ENCODE peak calls at places on chromosomes 3 and 15, in five cellular contexts. One of them, this sample, is unnamed.

GRCh38 chr3:19065027-19065426 is 83.3 kb upstream of the KCNH8 start:
- DNase-seq in body of pancreas: no peak
- DNase-seq in CD4-positive, alpha-beta T cell: no peak
- DNase-seq in MCF 10A: peak; percentile 36
- DNase-seq in lower lobe of right lung: no peak
- DNase-seq in this sample: no peak

GRCh38 chr3:34998905-34999304 is 640.4 kb upstream of the ARPP21 start:
- DNase-seq in MCF 10A: peak; percentile 16
- DNase-seq in lower lobe of right lung: no peak
- DNase-seq in body of pancreas: no peak
- DNase-seq in CD4-positive, alpha-beta T cell: no peak
- DNase-seq in this sample: no peak

GRCh38 chr3:143811602-143812001 is 36.7 kb downstream of the SLC9A9 start:
- DNase-seq in body of pancreas: no peak
- DNase-seq in MCF 10A: no peak
- DNase-seq in CD4-positive, alpha-beta T cell: no peak
- DNase-seq in lower lobe of right lung: no peak
- DNase-seq in this sample: no peak

GRCh38 chr3:13195374-13195773 is 122.1 kb upstream of the IQSEC1 start:
- DNase-seq in lower lobe of right lung: no peak
- DNase-seq in CD4-positive, alpha-beta T cell: no peak
- DNase-seq in body of pancreas: no peak
- DNase-seq in MCF 10A: no peak
- DNase-seq in this sample: no peak

GRCh38 chr15:83106994-83107840 is at the start of gene TM6SF1:
- DNase-seq in body of pancreas: no peak
- DNase-seq in CD4-positive, alpha-beta T cell: no peak
- DNase-seq in lower lobe of right lung: peak; percentile 64
- DNase-seq in MCF 10A: no peak
- DNase-seq in this sample: no peak

GRCh38 chr15:25783607-25784131 is 79.5 kb downstream of the ATP10A start:
- DNase-seq in lower lobe of right lung: no peak
- DNase-seq in MCF 10A: no peak
- DNase-seq in body of pancreas: no peak
- DNase-seq in CD4-positive, alpha-beta T cell: peak; percentile 51
- DNase-seq in this sample: no peak

GRCh38 chr15:33161209-33161608 is 33.3 kb downstream of the FMN1 start:
- DNase-seq in CD4-positive, alpha-beta T cell: no peak
- DNase-seq in lower lobe of right lung: no peak
- DNase-seq in MCF 10A: no peak
- DNase-seq in body of pancreas: no peak
- DNase-seq in this sample: no peak

GRCh38 chr3:195556390-195556789 is 13.3 kb upstream of the PPP1R2 start:
- DNase-seq in body of pancreas: no peak
- DNase-seq in MCF 10A: no peak
- DNase-seq in lower lobe of right lung: no peak
- DNase-seq in CD4-positive, alpha-beta T cell: no peak
- DNase-seq in this sample: no peak

GRCh38 chr15:83959477-83959876 is 276.1 kb upstream of the GOLGA6L4 start:
- DNase-seq in CD4-positive, alpha-beta T cell: no peak
- DNase-seq in lower lobe of right lung: no peak
- DNase-seq in body of pancreas: no peak
- DNase-seq in MCF 10A: no peak
- DNase-seq in this sample: no peak

GRCh38 chr15:42919794-42920280 is 741 bp downstream of the TTBK2 start:
- DNase-seq in CD4-positive, alpha-beta T cell: peak; percentile 12
- DNase-seq in MCF 10A: peak; percentile 49
- DNase-seq in body of pancreas: peak; percentile 26
- DNase-seq in lower lobe of right lung: no peak
- DNase-seq in this sample: no peak

GRCh38 chr3:130820976-130821375 is 72.9 kb upstream of the ATP2C1 start:
- DNase-seq in lower lobe of right lung: peak; percentile 57
- DNase-seq in CD4-positive, alpha-beta T cell: no peak
- DNase-seq in MCF 10A: peak; percentile 87
- DNase-seq in body of pancreas: peak; percentile 20
- DNase-seq in this sample: no peak

GRCh38 chr3:174533286-174533685 is 325.8 kb upstream of the NAALADL2 start:
- DNase-seq in lower lobe of right lung: no peak
- DNase-seq in CD4-positive, alpha-beta T cell: no peak
- DNase-seq in body of pancreas: no peak
- DNase-seq in MCF 10A: peak; percentile 21
- DNase-seq in this sample: no peak

GRCh38 chr3:64496786-64497560 is 190.8 kb downstream of the ADAMTS9 start:
- DNase-seq in lower lobe of right lung: no peak
- DNase-seq in MCF 10A: no peak
- DNase-seq in CD4-positive, alpha-beta T cell: no peak
- DNase-seq in body of pancreas: no peak
- DNase-seq in this sample: no peak
- TF ChIP-seq CTCF in lower lobe of right lung: no peak
- TF ChIP-seq CTCF in MCF 10A: no peak
- TF ChIP-seq CTCF in CD4-positive, alpha-beta T cell: no peak
- TF ChIP-seq CTCF in body of pancreas: no peak
- TF ChIP-seq CTCF in this sample: no peak

DNA sequence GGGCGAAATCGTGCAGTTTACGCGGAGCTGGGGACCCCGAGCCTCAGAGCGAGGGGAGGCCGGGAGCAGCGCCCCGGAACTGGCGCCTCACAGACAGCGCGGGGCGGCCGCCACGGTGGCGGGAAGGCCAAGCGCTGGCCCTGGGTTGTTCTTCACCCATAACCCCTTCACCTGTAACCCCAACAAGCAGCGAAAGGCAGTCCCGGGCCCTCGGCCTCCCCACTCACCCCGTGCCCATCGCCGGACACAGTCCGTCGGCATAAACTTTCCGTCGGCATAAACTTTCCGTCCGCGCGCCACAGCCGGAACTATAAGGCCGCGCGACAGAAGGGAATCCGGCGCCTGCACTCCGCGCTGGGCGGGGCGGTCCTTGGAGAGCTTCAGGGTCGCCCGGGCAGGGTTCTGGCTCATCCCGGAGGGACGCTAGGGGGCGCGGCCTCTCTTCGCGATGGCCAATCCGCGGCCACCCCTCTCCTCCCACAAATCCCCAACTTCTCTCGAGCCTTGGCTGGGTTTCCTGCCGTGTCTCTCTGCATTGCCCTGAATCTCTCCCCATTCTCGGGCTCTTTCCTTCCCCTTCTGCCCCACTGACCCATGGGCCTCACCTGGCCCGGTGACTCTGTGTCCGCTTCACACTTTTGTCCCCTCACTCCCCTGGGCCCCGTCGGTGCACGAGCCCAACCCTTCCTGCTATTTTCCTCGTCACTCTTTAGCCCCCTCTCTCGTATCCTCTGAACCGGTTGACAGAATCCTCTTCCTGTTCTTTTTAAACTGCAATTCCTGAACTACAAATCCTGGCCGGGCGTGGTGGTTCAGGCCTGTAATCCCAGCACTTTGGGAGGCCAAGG is at the start of gene INTS14:
- DNase-seq in lower lobe of right lung: peak; percentile 99
- DNase-seq in body of pancreas: peak; percentile 98
- DNase-seq in CD4-positive, alpha-beta T cell: peak; percentile 91
- DNase-seq in MCF 10A: peak; percentile 96
- DNase-seq in this sample: peak; percentile 98
- TF ChIP-seq CTCF in lower lobe of right lung: peak; percentile 57
- TF ChIP-seq CTCF in body of pancreas: peak; percentile 58
- TF ChIP-seq CTCF in CD4-positive, alpha-beta T cell: peak; percentile 59
- TF ChIP-seq CTCF in MCF 10A: peak; percentile 39
- TF ChIP-seq CTCF in this sample: peak; percentile 81

GRCh38 chr3:141782386-141782932 is 19.3 kb downstream of the GRK7 start:
- DNase-seq in lower lobe of right lung: no peak
- DNase-seq in MCF 10A: peak; percentile 60
- DNase-seq in body of pancreas: no peak
- DNase-seq in CD4-positive, alpha-beta T cell: no peak
- DNase-seq in this sample: no peak
- TF ChIP-seq CTCF in lower lobe of right lung: no peak
- TF ChIP-seq CTCF in MCF 10A: peak; percentile 18
- TF ChIP-seq CTCF in body of pancreas: no peak
- TF ChIP-seq CTCF in CD4-positive, alpha-beta T cell: no peak
- TF ChIP-seq CTCF in this sample: peak; percentile 9

DNA sequence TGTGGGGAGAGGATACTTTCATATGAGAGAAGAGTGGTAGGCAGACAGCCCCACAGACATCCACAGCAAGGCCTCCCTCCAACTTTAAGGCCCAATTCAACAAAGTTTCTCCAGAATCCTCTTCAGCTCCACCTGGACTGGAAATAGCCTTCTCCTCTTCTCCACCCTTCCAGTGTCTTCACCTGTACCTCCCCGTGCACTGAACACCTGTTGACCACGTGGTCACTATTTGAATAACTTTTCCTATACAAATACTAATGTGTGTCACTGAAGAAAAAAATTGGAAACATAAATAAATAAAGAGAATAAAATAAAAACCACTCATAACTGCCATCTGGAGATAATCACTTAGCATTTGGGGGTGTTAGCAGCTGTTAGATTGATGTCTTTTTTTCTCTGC is 52.9 kb downstream of the CCNL1 start:
- DNase-seq in lower lobe of right lung: no peak
- DNase-seq in MCF 10A: no peak
- DNase-seq in body of pancreas: no peak
- DNase-seq in CD4-positive, alpha-beta T cell: no peak
- DNase-seq in this sample: no peak
- TF ChIP-seq CTCF in lower lobe of right lung: no peak
- TF ChIP-seq CTCF in MCF 10A: no peak
- TF ChIP-seq CTCF in body of pancreas: no peak
- TF ChIP-seq CTCF in CD4-positive, alpha-beta T cell: no peak
- TF ChIP-seq CTCF in this sample: no peak

GRCh38 chr3:99413504-99413903 is 224.9 kb upstream of the COL8A1 start:
- DNase-seq in lower lobe of right lung: no peak
- DNase-seq in MCF 10A: no peak
- DNase-seq in body of pancreas: no peak
- DNase-seq in CD4-positive, alpha-beta T cell: no peak
- DNase-seq in this sample: no peak

GRCh38 chr3:99409961-99410360 is 228.4 kb upstream of the COL8A1 start:
- DNase-seq in CD4-positive, alpha-beta T cell: no peak
- DNase-seq in body of pancreas: no peak
- DNase-seq in lower lobe of right lung: no peak
- DNase-seq in MCF 10A: no peak
- DNase-seq in this sample: no peak

GRCh38 chr3:99407257-99407656 is 231.1 kb upstream of the COL8A1 start:
- DNase-seq in CD4-positive, alpha-beta T cell: no peak
- DNase-seq in body of pancreas: no peak
- DNase-seq in MCF 10A: no peak
- DNase-seq in lower lobe of right lung: no peak
- DNase-seq in this sample: no peak

GRCh38 chr3:99410789-99411311 is 227.5 kb upstream of the COL8A1 start:
- DNase-seq in CD4-positive, alpha-beta T cell: no peak
- DNase-seq in lower lobe of right lung: no peak
- DNase-seq in body of pancreas: no peak
- DNase-seq in MCF 10A: no peak
- DNase-seq in this sample: no peak
- TF ChIP-seq CTCF in CD4-positive, alpha-beta T cell: no peak
- TF ChIP-seq CTCF in lower lobe of right lung: no peak
- TF ChIP-seq CTCF in body of pancreas: no peak
- TF ChIP-seq CTCF in MCF 10A: no peak
- TF ChIP-seq CTCF in this sample: no peak

GRCh38 chr15:49521802-49522201 is 98.8 kb downstream of the FGF7 start:
- DNase-seq in lower lobe of right lung: no peak
- DNase-seq in CD4-positive, alpha-beta T cell: no peak
- DNase-seq in body of pancreas: no peak
- DNase-seq in MCF 10A: peak; percentile 5
- DNase-seq in this sample: no peak
- TF ChIP-seq CTCF in lower lobe of right lung: no peak
- TF ChIP-seq CTCF in CD4-positive, alpha-beta T cell: no peak
- TF ChIP-seq CTCF in body of pancreas: no peak
- TF ChIP-seq CTCF in MCF 10A: no peak
- TF ChIP-seq CTCF in this sample: peak; percentile 30

DNA sequence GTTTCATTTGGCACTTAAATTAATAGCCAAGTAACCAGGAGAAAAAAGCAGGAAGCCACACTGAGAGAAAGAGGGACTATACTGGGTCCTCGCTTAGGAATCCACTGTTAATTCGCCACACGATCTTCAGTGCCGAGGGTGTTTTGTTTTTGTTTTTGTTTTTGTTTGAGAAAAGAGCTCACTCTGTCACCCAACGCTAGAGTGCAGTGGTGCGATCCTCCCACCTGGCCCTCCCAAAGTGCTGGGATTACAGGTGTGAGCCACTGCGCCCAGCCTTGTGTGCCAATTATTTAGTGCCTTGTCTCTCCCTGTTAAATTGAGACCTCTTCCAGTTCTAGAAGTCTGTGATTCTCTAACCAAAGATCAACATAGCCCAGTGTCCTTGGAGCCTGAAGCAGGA is 53.8 kb upstream of the TPM1 start:
- DNase-seq in body of pancreas: no peak
- DNase-seq in MCF 10A: no peak
- DNase-seq in CD4-positive, alpha-beta T cell: no peak
- DNase-seq in lower lobe of right lung: no peak
- DNase-seq in this sample: no peak
- TF ChIP-seq CTCF in body of pancreas: no peak
- TF ChIP-seq CTCF in MCF 10A: no peak
- TF ChIP-seq CTCF in CD4-positive, alpha-beta T cell: no peak
- TF ChIP-seq CTCF in lower lobe of right lung: no peak
- TF ChIP-seq CTCF in this sample: no peak

GRCh38 chr3:4350789-4351163 is 47.6 kb downstream of the SETMAR start:
- DNase-seq in CD4-positive, alpha-beta T cell: peak; percentile 23
- DNase-seq in MCF 10A: peak; percentile 68
- DNase-seq in lower lobe of right lung: no peak
- DNase-seq in body of pancreas: peak; percentile 39
- DNase-seq in this sample: no peak

GRCh38 chr3:4351872-4352271 is 48.7 kb downstream of the SETMAR start:
- DNase-seq in CD4-positive, alpha-beta T cell: no peak
- DNase-seq in MCF 10A: no peak
- DNase-seq in lower lobe of right lung: no peak
- DNase-seq in body of pancreas: no peak
- DNase-seq in this sample: no peak

GRCh38 chr3:4355401-4356224 is 52.4 kb downstream of the SETMAR start:
- DNase-seq in CD4-positive, alpha-beta T cell: no peak
- DNase-seq in lower lobe of right lung: no peak
- DNase-seq in MCF 10A: no peak
- DNase-seq in body of pancreas: peak; percentile 64
- DNase-seq in this sample: no peak

GRCh38 chr3:4356225-4356540 is 53.0 kb downstream of the SETMAR start:
- DNase-seq in body of pancreas: no peak
- DNase-seq in lower lobe of right lung: no peak
- DNase-seq in CD4-positive, alpha-beta T cell: no peak
- DNase-seq in MCF 10A: no peak
- DNase-seq in this sample: no peak

GRCh38 chr3:4351164-4351855 is 48.1 kb downstream of the SETMAR start:
- DNase-seq in body of pancreas: no peak
- DNase-seq in CD4-positive, alpha-beta T cell: no peak
- DNase-seq in MCF 10A: no peak
- DNase-seq in lower lobe of right lung: no peak
- DNase-seq in this sample: no peak
- TF ChIP-seq CTCF in body of pancreas: no peak
- TF ChIP-seq CTCF in CD4-positive, alpha-beta T cell: peak; percentile 58
- TF ChIP-seq CTCF in MCF 10A: no peak
- TF ChIP-seq CTCF in lower lobe of right lung: no peak
- TF ChIP-seq CTCF in this sample: peak; percentile 55